ENCODE peak calls at places on chromosomes 5 and 9, in four cellular contexts. E, N, Z and T are unnamed samples.

GRCh38 chr9:130325921-130326320 is 60.4 kb downstream of the HMCN2 start:
- DNase-seq in E (no peak), N (no peak), Z (no peak), T (no peak)

GRCh38 chr5:156460496-156460895 is 133.5 kb downstream of the SGCD start:
- DNase-seq in E (no peak), N (no peak), Z (no peak), T (no peak)

GRCh38 chr5:142446131-142446959 is 121.5 kb upstream of the SPRY4 start:
- DNase-seq in E (no peak), N (no peak), Z (no peak), T (no peak)

GRCh38 chr5:53397845-53398244 is 82.6 kb upstream of the FST start:
- DNase-seq in E (no peak), N (no peak), Z (no peak), T (no peak)

GRCh38 chr5:1004598-1005361 is 3.8 kb upstream of the NKD2 start:
- DNase-seq in E (peak; percentile 23), N (peak; percentile 46), Z (peak; percentile 77), T (no peak)

GRCh38 chr9:2984481-2984880 is 140.6 kb upstream of the PUM3 start:
- DNase-seq in E (no peak), N (no peak), Z (no peak), T (no peak)

GRCh38 chr9:125467341-125467740 is 205.7 kb downstream of the GAPVD1 start:
- DNase-seq in E (no peak), N (no peak), Z (no peak), T (no peak)

GRCh38 chr9:107750741-107751521 is 261.4 kb upstream of the KLF4 start:
- DNase-seq in E (no peak), N (no peak), Z (no peak), T (peak; percentile 56)

GRCh38 chr9:32351845-32352244 is 32.6 kb upstream of the ACO1 start:
- DNase-seq in E (no peak), N (no peak), Z (peak; percentile 11), T (no peak)

GRCh38 chr5:90398726-90399125 is 10.8 kb downstream of the CETN3 start:
- DNase-seq in E (no peak), N (no peak), Z (no peak), T (no peak)

GRCh38 chr5:63262191-63262981 is 683.8 kb downstream of the LRRC70 start:
- DNase-seq in E (no peak), N (no peak), Z (no peak), T (no peak)

GRCh38 chr5:88607492-88607891 is 275.5 kb downstream of the MEF2C start:
- DNase-seq in E (no peak), N (no peak), Z (no peak), T (no peak)

GRCh38 chr5:68845121-68845520 is 248.7 kb upstream of the SLC30A5 start:
- DNase-seq in E (no peak), N (no peak), Z (no peak), T (no peak)

GRCh38 chr5:9398227-9398626 is 147.6 kb downstream of the SEMA5A start:
- DNase-seq in E (no peak), N (no peak), Z (no peak), T (no peak)

GRCh38 chr9:134239939-134240338 is 75.6 kb upstream of the RNU6ATAC start:
- DNase-seq in E (no peak), N (no peak), Z (no peak), T (no peak)

GRCh38 chr5:119532637-119533036 is 80.3 kb downstream of the HSD17B4 start:
- DNase-seq in E (no peak), N (no peak), Z (no peak), T (no peak)

GRCh38 chr5:123665822-123666371 is 153.9 kb downstream of the CSNK1G3 start:
- DNase-seq in E (no peak), N (no peak), Z (no peak), T (no peak)

GRCh38 chr5:137825165-137825564 is 42.5 kb upstream of the MYOT start:
- DNase-seq in E (no peak), N (no peak), Z (no peak), T (no peak)